ENCODE peak calls at places on chromosomes 7 and 10, in five cellular contexts. One of them, this sample, is unnamed.

GRCh38 chr7:24701232-24701898 is 55.9 kb downstream of the GSDME start:
- DNase-seq in suprapubic skin: no peak
- DNase-seq in brain microvascular endothelial cell: peak; percentile 90
- DNase-seq in stomach: no peak
- DNase-seq in tibial artery: no peak
- DNase-seq in this sample: no peak

GRCh38 chr10:111281516-111281915 is 204.7 kb downstream of the ADRA2A start:
- DNase-seq in stomach: no peak
- DNase-seq in suprapubic skin: no peak
- DNase-seq in tibial artery: no peak
- DNase-seq in brain microvascular endothelial cell: no peak
- DNase-seq in this sample: no peak

GRCh38 chr7:44223362-44224114 is 22.8 kb downstream of the YKT6 start:
- DNase-seq in suprapubic skin: no peak
- DNase-seq in stomach: no peak
- DNase-seq in brain microvascular endothelial cell: no peak
- DNase-seq in tibial artery: no peak
- DNase-seq in this sample: peak; percentile 35

GRCh38 chr7:74012842-74013249 is 15.1 kb upstream of the ELN start:
- DNase-seq in brain microvascular endothelial cell: peak; percentile 46
- DNase-seq in tibial artery: peak; percentile 90
- DNase-seq in stomach: no peak
- DNase-seq in suprapubic skin: no peak
- DNase-seq in this sample: no peak

GRCh38 chr7:143337216-143337615 is 21.3 kb downstream of the CLCN1 start:
- DNase-seq in tibial artery: no peak
- DNase-seq in stomach: no peak
- DNase-seq in brain microvascular endothelial cell: no peak
- DNase-seq in suprapubic skin: no peak
- DNase-seq in this sample: no peak

GRCh38 chr7:113519447-113519846 is 399.4 kb downstream of the PPP1R3A start:
- DNase-seq in tibial artery: no peak
- DNase-seq in brain microvascular endothelial cell: no peak
- DNase-seq in stomach: no peak
- DNase-seq in suprapubic skin: no peak
- DNase-seq in this sample: no peak

GRCh38 chr7:28640026-28640425 is 227.7 kb downstream of the CREB5 start:
- DNase-seq in tibial artery: no peak
- DNase-seq in suprapubic skin: no peak
- DNase-seq in stomach: no peak
- DNase-seq in brain microvascular endothelial cell: no peak
- DNase-seq in this sample: no peak

GRCh38 chr7:7157887-7158271 is 24.5 kb upstream of the C1GALT1 start:
- DNase-seq in tibial artery: no peak
- DNase-seq in brain microvascular endothelial cell: peak; percentile 39
- DNase-seq in suprapubic skin: no peak
- DNase-seq in stomach: no peak
- DNase-seq in this sample: no peak

GRCh38 chr7:100034871-100035510 is 14.6 kb upstream of the ZSCAN21 start:
- DNase-seq in suprapubic skin: peak; percentile 24
- DNase-seq in tibial artery: no peak
- DNase-seq in stomach: no peak
- DNase-seq in brain microvascular endothelial cell: peak; percentile 62
- DNase-seq in this sample: no peak

GRCh38 chr7:98470131-98470985 is 69.5 kb upstream of the BAIAP2L1 start:
- DNase-seq in brain microvascular endothelial cell: no peak
- DNase-seq in suprapubic skin: no peak
- DNase-seq in stomach: peak; percentile 81
- DNase-seq in tibial artery: no peak
- DNase-seq in this sample: peak; percentile 78

GRCh38 chr7:157426463-157427301 is 89.9 kb downstream of the DNAJB6 start:
- DNase-seq in suprapubic skin: no peak
- DNase-seq in brain microvascular endothelial cell: no peak
- DNase-seq in tibial artery: no peak
- DNase-seq in stomach: no peak
- DNase-seq in this sample: no peak

GRCh38 chr10:93384006-93384405 is 98.1 kb downstream of the MYOF start:
- DNase-seq in stomach: no peak
- DNase-seq in suprapubic skin: no peak
- DNase-seq in brain microvascular endothelial cell: no peak
- DNase-seq in tibial artery: no peak
- DNase-seq in this sample: no peak

GRCh38 chr7:134593530-134594392 is 44.9 kb downstream of the AKR1B15 start:
- DNase-seq in stomach: peak; percentile 81
- DNase-seq in brain microvascular endothelial cell: peak; percentile 72
- DNase-seq in tibial artery: peak; percentile 89
- DNase-seq in suprapubic skin: no peak
- DNase-seq in this sample: peak; percentile 24

GRCh38 chr7:47670738-47671137 is 88.8 kb upstream of the TNS3 start:
- DNase-seq in brain microvascular endothelial cell: no peak
- DNase-seq in tibial artery: no peak
- DNase-seq in suprapubic skin: no peak
- DNase-seq in stomach: no peak
- DNase-seq in this sample: no peak

GRCh38 chr10:78248651-78249464 is 215.2 kb downstream of the RPS24 start:
- DNase-seq in suprapubic skin: no peak
- DNase-seq in tibial artery: no peak
- DNase-seq in brain microvascular endothelial cell: no peak
- DNase-seq in stomach: no peak
- DNase-seq in this sample: no peak

GRCh38 chr7:27249724-27250636 is 7.4 kb downstream of the EVX1 start:
- DNase-seq in stomach: no peak
- DNase-seq in brain microvascular endothelial cell: no peak
- DNase-seq in suprapubic skin: no peak
- DNase-seq in tibial artery: no peak
- DNase-seq in this sample: no peak

GRCh38 chr7:152347888-152348287 is 87.9 kb downstream of the KMT2C start:
- DNase-seq in stomach: no peak
- DNase-seq in suprapubic skin: no peak
- DNase-seq in brain microvascular endothelial cell: no peak
- DNase-seq in tibial artery: no peak
- DNase-seq in this sample: no peak

GRCh38 chr7:91310829-91311460 is 46.7 kb downstream of the FZD1 start:
- DNase-seq in brain microvascular endothelial cell: peak; percentile 34
- DNase-seq in tibial artery: peak; percentile 69
- DNase-seq in stomach: no peak
- DNase-seq in suprapubic skin: no peak
- DNase-seq in this sample: no peak

GRCh38 chr7:3438352-3438751 is 137.3 kb downstream of the SDK1 start:
- DNase-seq in stomach: no peak
- DNase-seq in brain microvascular endothelial cell: no peak
- DNase-seq in suprapubic skin: no peak
- DNase-seq in tibial artery: no peak
- DNase-seq in this sample: no peak

GRCh38 chr10:1952126-1953095 is 215.1 kb upstream of the ADARB2 start:
- DNase-seq in tibial artery: no peak
- DNase-seq in suprapubic skin: no peak
- DNase-seq in brain microvascular endothelial cell: no peak
- DNase-seq in stomach: no peak
- DNase-seq in this sample: no peak

GRCh38 chr10:88828310-88828709 is 23.3 kb downstream of the ANKRD22 start:
- DNase-seq in tibial artery: no peak
- DNase-seq in stomach: no peak
- DNase-seq in suprapubic skin: no peak
- DNase-seq in brain microvascular endothelial cell: no peak
- DNase-seq in this sample: no peak

GRCh38 chr7:38694326-38694725 is 63.2 kb upstream of the AMPH start:
- DNase-seq in suprapubic skin: no peak
- DNase-seq in stomach: no peak
- DNase-seq in tibial artery: no peak
- DNase-seq in brain microvascular endothelial cell: no peak
- DNase-seq in this sample: no peak

GRCh38 chr7:31095286-31096197 is 43.4 kb downstream of the ADCYAP1R1 start:
- DNase-seq in stomach: peak; percentile 11
- DNase-seq in brain microvascular endothelial cell: no peak
- DNase-seq in suprapubic skin: peak; percentile 67
- DNase-seq in tibial artery: peak; percentile 17
- DNase-seq in this sample: no peak

GRCh38 chr7:98086231-98086855 is 20.3 kb upstream of the LMTK2 start:
- DNase-seq in stomach: peak; percentile 23
- DNase-seq in brain microvascular endothelial cell: no peak
- DNase-seq in suprapubic skin: peak; percentile 82
- DNase-seq in tibial artery: peak; percentile 32
- DNase-seq in this sample: peak; percentile 63

GRCh38 chr7:100220833-100221718 is 1.3 kb downstream of the PVRIG start:
- DNase-seq in suprapubic skin: no peak
- DNase-seq in tibial artery: no peak
- DNase-seq in stomach: peak; percentile 34
- DNase-seq in brain microvascular endothelial cell: no peak
- DNase-seq in this sample: no peak

GRCh38 chr7:113915991-113916390 is 2.8 kb downstream of the PPP1R3A start:
- DNase-seq in tibial artery: no peak
- DNase-seq in brain microvascular endothelial cell: no peak
- DNase-seq in suprapubic skin: no peak
- DNase-seq in stomach: no peak
- DNase-seq in this sample: no peak

GRCh38 chr7:73879977-73880681 is 19.2 kb downstream of the TMEM270 start:
- DNase-seq in suprapubic skin: peak; percentile 87
- DNase-seq in brain microvascular endothelial cell: no peak
- DNase-seq in tibial artery: peak; percentile 94
- DNase-seq in stomach: peak; percentile 30
- DNase-seq in this sample: no peak

GRCh38 chr10:13614530-13615332 is 28.0 kb downstream of the PRPF18 start:
- DNase-seq in tibial artery: peak; percentile 75
- DNase-seq in brain microvascular endothelial cell: peak; percentile 62
- DNase-seq in stomach: no peak
- DNase-seq in suprapubic skin: no peak
- DNase-seq in this sample: no peak

GRCh38 chr10:13612654-13613373 is 26.0 kb downstream of the PRPF18 start:
- DNase-seq in stomach: no peak
- DNase-seq in tibial artery: no peak
- DNase-seq in suprapubic skin: no peak
- DNase-seq in brain microvascular endothelial cell: no peak
- DNase-seq in this sample: no peak

GRCh38 chr10:13615650-13616049 is 28.9 kb downstream of the PRPF18 start:
- DNase-seq in suprapubic skin: no peak
- DNase-seq in stomach: no peak
- DNase-seq in brain microvascular endothelial cell: no peak
- DNase-seq in tibial artery: no peak
- DNase-seq in this sample: no peak

GRCh38 chr10:13617146-13617545 is 30.4 kb downstream of the PRPF18 start:
- DNase-seq in brain microvascular endothelial cell: no peak
- DNase-seq in tibial artery: no peak
- DNase-seq in suprapubic skin: no peak
- DNase-seq in stomach: no peak
- DNase-seq in this sample: no peak

DNA sequence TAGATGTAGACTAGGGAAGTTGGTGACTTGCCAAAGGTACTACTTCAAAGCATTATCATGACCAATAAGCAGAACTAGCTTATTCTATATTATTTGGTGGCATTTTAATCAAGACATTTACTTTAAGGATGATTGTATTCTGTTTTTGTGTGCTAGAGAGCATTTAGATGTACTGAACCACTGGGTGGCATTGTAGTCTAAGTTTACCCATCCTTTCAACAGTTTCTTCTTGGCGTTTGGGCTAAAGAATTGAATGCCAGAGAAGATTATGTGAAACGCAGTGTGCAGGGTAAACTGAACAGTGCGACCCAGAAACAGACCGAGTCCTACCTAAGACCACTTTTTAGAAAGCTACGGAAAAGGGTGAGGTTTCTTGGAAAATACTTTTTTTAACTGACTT is 26.8 kb downstream of the PRPF18 start:
- DNase-seq in brain microvascular endothelial cell: peak; percentile 52
- DNase-seq in tibial artery: no peak
- DNase-seq in stomach: no peak
- DNase-seq in suprapubic skin: no peak
- DNase-seq in this sample: no peak
- H3K36me3 ChIP-seq in brain microvascular endothelial cell: peaks cover 19% of the 10 kb centered on the region
- H3K36me3 ChIP-seq in tibial artery: peaks cover 64% of the 10 kb centered on the region
- H3K36me3 ChIP-seq in stomach: peaks cover 99% of the 10 kb centered on the region
- H3K36me3 ChIP-seq in suprapubic skin: peaks cover 64% of the 10 kb centered on the region
- H3K36me3 ChIP-seq in this sample: peaks cover 9% of the 10 kb centered on the region

DNA sequence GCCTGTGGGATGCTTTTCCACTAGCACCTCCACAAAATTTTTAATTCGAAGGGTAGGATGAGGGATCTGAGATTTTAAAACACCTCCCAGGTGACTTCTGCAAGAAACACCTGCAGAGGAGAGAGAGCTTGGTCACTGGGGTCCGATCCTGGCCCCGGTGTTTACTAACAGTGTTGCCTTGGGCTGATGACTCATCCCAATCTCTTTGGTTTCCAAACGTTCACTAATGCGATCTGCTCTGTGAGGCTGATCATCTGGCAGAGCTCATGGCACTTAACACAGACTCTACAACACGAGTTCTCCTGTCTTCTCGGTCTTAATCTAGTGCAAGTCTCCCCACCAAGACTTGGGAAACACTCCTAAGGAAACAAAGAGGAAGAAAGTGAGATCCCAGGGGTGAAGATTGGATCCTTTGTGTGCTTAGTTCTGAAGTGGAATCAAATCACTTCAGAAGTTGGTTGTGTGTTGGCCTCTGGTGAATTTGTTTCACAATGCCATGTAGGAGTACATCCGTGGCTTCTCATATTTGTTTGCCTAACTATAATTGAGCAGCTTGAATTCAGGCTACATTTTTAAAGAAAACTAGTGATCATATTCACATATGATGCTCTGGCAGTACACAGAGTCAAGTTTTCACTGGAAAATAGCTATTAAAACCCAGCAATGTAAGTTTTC is 407.9 kb downstream of the NRG3 start:
- DNase-seq in tibial artery: no peak
- DNase-seq in suprapubic skin: no peak
- DNase-seq in stomach: no peak
- DNase-seq in brain microvascular endothelial cell: no peak
- DNase-seq in this sample: no peak
- TF ChIP-seq CTCF in tibial artery: no peak
- TF ChIP-seq CTCF in suprapubic skin: no peak
- TF ChIP-seq CTCF in stomach: no peak
- TF ChIP-seq CTCF in brain microvascular endothelial cell: no peak
- TF ChIP-seq CTCF in this sample: no peak

DNA sequence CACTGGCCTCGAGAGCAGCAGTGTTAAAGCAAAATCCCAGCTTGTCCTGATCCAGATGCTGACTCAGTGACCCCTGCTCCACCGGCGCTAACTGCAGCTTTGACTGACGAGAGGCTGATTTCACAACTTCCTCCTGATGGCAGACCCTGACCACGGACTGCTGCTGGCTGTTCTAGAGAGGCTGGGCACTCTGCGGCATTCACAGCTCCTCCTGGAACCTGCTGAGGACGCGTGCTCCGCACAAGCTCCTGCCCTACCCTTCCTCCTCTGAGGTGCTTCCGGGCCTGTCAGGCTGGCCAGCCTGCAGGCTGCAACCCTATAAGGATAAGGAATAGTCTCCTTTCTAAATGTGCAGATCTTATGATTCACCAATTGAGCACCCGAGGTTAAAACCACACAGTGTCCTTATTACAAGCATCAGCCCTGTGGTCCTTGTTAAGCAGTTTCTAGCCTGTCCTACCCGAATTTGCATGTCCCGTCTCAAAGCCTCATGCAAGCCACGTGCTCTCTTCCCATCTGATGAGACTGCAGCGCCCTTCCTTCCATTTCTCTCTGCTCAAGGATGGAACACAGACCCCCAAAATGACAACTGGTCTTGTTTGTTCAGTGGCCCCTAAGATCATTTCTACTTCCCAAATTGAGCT is 35.5 kb upstream of the NCAPG2 start:
- DNase-seq in suprapubic skin: no peak
- DNase-seq in tibial artery: no peak
- DNase-seq in stomach: peak; percentile 27
- DNase-seq in brain microvascular endothelial cell: peak; percentile 84
- DNase-seq in this sample: no peak
- H3K36me3 ChIP-seq in suprapubic skin: peaks cover 94% of the 10 kb centered on the region
- H3K36me3 ChIP-seq in tibial artery: peaks cover 100% of the 10 kb centered on the region
- H3K36me3 ChIP-seq in stomach: peaks cover 100% of the 10 kb centered on the region
- H3K36me3 ChIP-seq in brain microvascular endothelial cell: peaks cover 39% of the 10 kb centered on the region
- H3K36me3 ChIP-seq in this sample: peaks cover 14% of the 10 kb centered on the region

GRCh38 chr10:7218974-7219373 is 191.9 kb downstream of the SFMBT2 start:
- DNase-seq in brain microvascular endothelial cell: no peak
- DNase-seq in tibial artery: no peak
- DNase-seq in suprapubic skin: no peak
- DNase-seq in stomach: no peak
- DNase-seq in this sample: no peak
- TF ChIP-seq CTCF in brain microvascular endothelial cell: no peak
- TF ChIP-seq CTCF in tibial artery: no peak
- TF ChIP-seq CTCF in suprapubic skin: no peak
- TF ChIP-seq CTCF in stomach: no peak
- TF ChIP-seq CTCF in this sample: no peak

This sample was measured in pancreas.